ENCODE peak calls at places on chromosomes 1 and 21, in six cellular contexts. R is AG10803, T is astrocyte, N is HL-60, D is IMR-90, V is progenitor cell of endocrine pancreas. Z is an unnamed sample.

GRCh38 chr1:204928671-204929486 is 58.2 kb downstream of the NFASC start:
- DNase-seq in T (no peak), D (no peak), V (no peak), N (no peak), R (no peak), Z (no peak)

GRCh38 chr1:76835203-76835602 is 32.1 kb upstream of the ST6GALNAC5 start:
- DNase-seq in D (no peak), T (peak), R (peak), N (no peak), V (no peak), Z (no peak)

GRCh38 chr1:29579821-29580425 is 343.6 kb downstream of the PTPRU start:
- DNase-seq in R (peak), N (no peak), V (no peak), D (peak), T (peak), Z (no peak)

GRCh38 chr1:22388666-22389455 is 62.8 kb upstream of the ZBTB40 start:
- DNase-seq in D (no peak), T (no peak), R (peak), N (no peak), V (no peak), Z (no peak)

GRCh38 chr1:183734600-183735036 is 70.3 kb upstream of the RGL1 start:
- DNase-seq in N (no peak), D (peak), V (no peak), R (peak), T (peak), Z (no peak)

GRCh38 chr1:227903614-227904501 is 43.9 kb downstream of the WNT9A start:
- DNase-seq in V (no peak), R (no peak), T (no peak), D (no peak), N (no peak), Z (no peak)

GRCh38 chr1:9350960-9351359 is 58.3 kb downstream of the SPSB1 start:
- DNase-seq in V (no peak), R (no peak), N (no peak), D (no peak), T (no peak), Z (no peak)

GRCh38 chr1:183164350-183164749 is 21.7 kb upstream of the LAMC2 start:
- DNase-seq in T (peak), N (no peak), V (no peak), D (peak), R (peak), Z (no peak)

GRCh38 chr1:155392898-155393411 is 72.3 kb downstream of the RUSC1 start:
- DNase-seq in V (no peak), D (peak), T (peak), N (no peak), R (no peak), Z (no peak)

GRCh38 chr1:145706282-145706681 is 886 bp downstream of the PDZK1 start:
- DNase-seq in R (peak), N (no peak), V (no peak), D (peak), T (peak), Z (no peak)

GRCh38 chr21:27023186-27023585 is 56.3 kb upstream of the ADAMTS5 start:
- DNase-seq in T (no peak), V (no peak), D (no peak), R (peak), N (no peak), Z (no peak)

GRCh38 chr21:27024971-27025370 is 58.1 kb upstream of the ADAMTS5 start:
- DNase-seq in R (peak), V (no peak), N (no peak), T (no peak), D (peak), Z (no peak)

GRCh38 chr21:27021801-27022200 is 54.9 kb upstream of the ADAMTS5 start:
- DNase-seq in T (no peak), R (peak), V (no peak), N (no peak), D (no peak), Z (no peak)

GRCh38 chr21:27024316-27024715 is 57.4 kb upstream of the ADAMTS5 start:
- DNase-seq in D (peak), V (no peak), N (no peak), R (peak), T (peak), Z (no peak)

GRCh38 chr21:27026501-27026900 is 59.6 kb upstream of the ADAMTS5 start:
- DNase-seq in V (no peak), R (peak), D (peak), N (no peak), T (no peak), Z (no peak)
- TF ChIP-seq CTCF in V (no peak), R (no peak), D (no peak), N (no peak), T (no peak), Z (no peak)

DNA sequence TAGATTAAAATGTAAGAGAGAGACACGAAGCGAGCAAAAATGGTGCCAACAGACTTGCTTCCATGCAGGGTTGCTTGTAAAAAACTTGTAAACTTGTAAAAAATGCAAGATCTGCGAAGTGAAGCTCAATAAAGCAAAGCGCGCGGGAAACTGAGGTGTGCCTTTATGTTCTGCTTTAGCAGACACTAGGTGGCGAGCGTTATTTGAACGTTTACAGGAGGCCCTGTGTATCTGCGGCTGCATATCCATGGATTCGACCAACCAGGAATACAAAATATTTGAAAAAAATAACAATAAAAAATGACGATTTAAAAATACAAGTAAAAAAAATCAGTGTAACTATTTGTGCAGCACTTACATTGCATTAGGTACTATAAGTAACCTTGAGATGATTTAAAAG is 1.5 kb downstream of the UBE2G2 start:
- DNase-seq in T (peak), N (no peak), R (peak), D (peak), V (no peak), Z (peak)
- TF ChIP-seq CTCF in T (peak), N (peak), R (peak), D (peak), V (peak), Z (peak)

DNA sequence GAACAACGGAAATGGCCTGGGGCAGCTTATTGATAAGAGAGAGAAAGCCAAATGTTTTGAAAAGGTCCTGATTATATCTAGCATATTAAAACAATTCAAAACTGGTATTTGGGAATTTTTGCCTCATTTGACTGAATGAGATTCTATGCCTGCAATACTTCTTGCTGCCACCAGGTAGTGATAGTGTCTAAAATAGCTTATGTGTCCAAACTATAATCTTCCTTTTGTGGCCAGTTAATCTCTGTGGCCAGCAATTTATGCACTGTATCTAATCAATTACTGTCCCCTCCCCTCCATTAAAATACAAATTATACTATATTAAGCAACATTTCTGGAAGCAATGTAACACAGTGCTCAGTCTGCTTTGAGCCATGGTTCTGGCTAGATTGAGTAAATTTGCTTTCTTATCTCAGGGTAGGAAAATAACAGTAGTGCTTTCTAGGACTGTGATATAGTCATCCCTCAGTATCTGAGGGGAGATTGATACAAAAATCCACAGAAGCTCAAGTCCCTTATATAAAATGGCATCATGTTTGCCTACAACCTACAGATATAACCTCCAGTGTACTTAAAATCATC is 91.8 kb downstream of the FOXD2 start:
- DNase-seq in T (no peak), R (no peak), V (no peak), D (no peak), N (no peak), Z (no peak)
- TF ChIP-seq CTCF in T (peak), R (peak), V (peak), D (peak), N (peak), Z (peak)

DNA sequence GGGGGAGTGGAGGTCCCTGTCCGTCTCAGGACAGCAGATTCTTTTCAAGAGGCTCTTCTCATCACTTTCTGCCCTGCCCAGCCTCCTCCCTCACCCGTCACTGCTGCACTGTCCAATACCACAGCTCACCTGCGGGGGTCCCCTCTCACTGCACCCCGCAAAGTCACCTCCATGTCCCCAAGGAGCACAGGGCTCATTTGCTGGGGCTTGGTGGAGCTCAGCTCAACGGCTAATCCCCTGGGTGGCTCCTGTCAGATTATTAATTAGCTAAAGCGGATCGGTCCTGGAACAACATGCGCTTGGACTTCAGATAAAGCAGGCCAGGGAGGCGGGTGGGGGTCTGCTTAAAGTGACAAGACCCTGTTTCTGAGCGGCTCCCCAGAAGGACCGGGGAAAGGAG is 43.2 kb downstream of the CASZ1 start:
- DNase-seq in R (no peak), N (no peak), V (no peak), D (no peak), T (no peak), Z (peak)
- TF ChIP-seq CTCF in R (no peak), N (no peak), V (peak), D (no peak), T (no peak), Z (no peak)

GRCh38 chr1:209875510-209875909 is 47.7 kb downstream of the UTP25 start:
- DNase-seq in R (peak), V (no peak), T (peak), N (no peak), D (peak), Z (no peak)
- TF ChIP-seq CTCF in R (peak), V (peak), T (peak), N (no peak), D (peak), Z (no peak)

DNA sequence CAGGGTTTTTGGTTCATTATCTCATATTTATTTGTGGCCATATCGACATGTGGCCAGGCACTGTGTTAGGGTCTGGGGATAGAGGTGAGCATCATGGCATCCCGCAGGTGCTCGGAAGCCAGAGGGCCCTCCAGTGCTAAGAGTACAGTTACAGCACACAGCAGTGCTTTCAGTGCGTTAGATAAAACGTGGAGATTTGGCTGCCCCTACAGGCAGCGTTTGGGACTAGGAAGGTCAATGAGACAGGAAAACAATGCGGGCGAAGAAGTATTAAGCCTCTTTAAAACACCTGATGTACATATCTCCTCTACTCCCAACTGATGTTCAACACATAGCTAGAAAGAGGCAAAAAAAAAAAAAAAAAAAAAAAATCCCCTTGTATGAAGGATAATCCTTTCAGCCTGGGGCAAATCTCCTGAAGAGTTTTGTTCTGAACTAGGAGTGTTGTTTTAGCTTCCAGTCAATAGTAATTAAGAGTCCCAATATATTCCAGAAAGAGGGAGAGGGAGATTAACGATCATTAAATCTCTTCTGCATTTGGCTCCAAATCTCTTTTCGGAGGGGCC is 80.1 kb downstream of the CAPZB start:
- DNase-seq in T (no peak), N (no peak), V (no peak), R (no peak), D (no peak), Z (no peak)
- TF ChIP-seq CTCF in T (peak), N (no peak), V (peak), R (peak), D (no peak), Z (no peak)

GRCh38 chr1:27496604-27497155 is 6.7 kb upstream of the WASF2 start:
- DNase-seq in V (no peak), D (peak), R (peak), T (peak), N (no peak), Z (no peak)
- TF ChIP-seq CTCF in V (peak), D (peak), R (peak), T (peak), N (no peak), Z (no peak)

GRCh38 chr1:106022312-106022902 is 1034.1 kb upstream of the PRMT6 start:
- DNase-seq in R (peak), N (no peak), D (no peak), T (no peak), V (no peak), Z (no peak)
- TF ChIP-seq CTCF in R (peak), N (no peak), D (peak), T (peak), V (peak), Z (peak)